ENCODE peak calls at places on chromosomes 3 and 15, in four cellular contexts. One of them, this sample, is unnamed.

GRCh38 chr3:25783661-25784512 is 644 bp upstream of the NGLY1 start:
- DNase-seq in HepG2: peak; percentile 30
- DNase-seq in GM12878: no peak
- DNase-seq in K562: peak; percentile 25
- DNase-seq in this sample: peak; percentile 77

GRCh38 chr3:39378092-39378491 is 5.1 kb upstream of the SLC25A38 start:
- DNase-seq in HepG2: peak; percentile 59
- DNase-seq in GM12878: no peak
- DNase-seq in K562: peak; percentile 68
- DNase-seq in this sample: peak; percentile 71

GRCh38 chr3:61927332-61927731 is 366.0 kb downstream of the PTPRG start:
- DNase-seq in HepG2: no peak
- DNase-seq in GM12878: no peak
- DNase-seq in K562: no peak
- DNase-seq in this sample: no peak

GRCh38 chr15:41559489-41560177 is 621 bp downstream of the TYRO3 start:
- DNase-seq in HepG2: no peak
- DNase-seq in GM12878: no peak
- DNase-seq in K562: peak; percentile 69
- DNase-seq in this sample: no peak

GRCh38 chr3:46488735-46489361 is 8.9 kb upstream of the RTP3 start:
- DNase-seq in HepG2: peak; percentile 76
- DNase-seq in GM12878: peak; percentile 56
- DNase-seq in K562: peak; percentile 96
- DNase-seq in this sample: peak; percentile 99

GRCh38 chr3:196422976-196423781 is 9.0 kb downstream of the UBXN7 start:
- DNase-seq in HepG2: no peak
- DNase-seq in GM12878: no peak
- DNase-seq in K562: no peak
- DNase-seq in this sample: no peak

GRCh38 chr15:84944311-84944710 is 37.3 kb upstream of the PDE8A start:
- DNase-seq in HepG2: no peak
- DNase-seq in GM12878: no peak
- DNase-seq in K562: no peak
- DNase-seq in this sample: no peak

GRCh38 chr15:51621155-51621554 is 1.4 kb downstream of the DMXL2 start:
- DNase-seq in HepG2: no peak
- DNase-seq in GM12878: no peak
- DNase-seq in K562: no peak
- DNase-seq in this sample: no peak

GRCh38 chr3:105752791-105753415 is 115.9 kb downstream of the CBLB start:
- DNase-seq in HepG2: no peak
- DNase-seq in GM12878: no peak
- DNase-seq in K562: no peak
- DNase-seq in this sample: no peak

GRCh38 chr3:114848087-114848486 is 299.0 kb downstream of the ZBTB20 start:
- DNase-seq in HepG2: no peak
- DNase-seq in GM12878: no peak
- DNase-seq in K562: no peak
- DNase-seq in this sample: no peak

GRCh38 chr3:158791259-158791920 is 10.5 kb upstream of the MFSD1 start:
- DNase-seq in HepG2: peak; percentile 58
- DNase-seq in GM12878: no peak
- DNase-seq in K562: peak; percentile 45
- DNase-seq in this sample: no peak

GRCh38 chr3:112685956-112686355 is 45.0 kb upstream of the CCDC80 start:
- DNase-seq in HepG2: no peak
- DNase-seq in GM12878: no peak
- DNase-seq in K562: no peak
- DNase-seq in this sample: no peak

GRCh38 chr15:80898040-80898439 is 91.6 kb downstream of the MESD start:
- DNase-seq in HepG2: peak; percentile 15
- DNase-seq in GM12878: no peak
- DNase-seq in K562: no peak
- DNase-seq in this sample: no peak

GRCh38 chr15:65476942-65477341 is 40.5 kb downstream of the DPP8 start:
- DNase-seq in HepG2: no peak
- DNase-seq in GM12878: no peak
- DNase-seq in K562: no peak
- DNase-seq in this sample: no peak

GRCh38 chr3:176950743-176951142 is 246.5 kb downstream of the TBL1XR1 start:
- DNase-seq in HepG2: no peak
- DNase-seq in GM12878: no peak
- DNase-seq in K562: no peak
- DNase-seq in this sample: no peak

GRCh38 chr3:13267348-13267659 is 152.8 kb downstream of the NUP210 start:
- DNase-seq in HepG2: no peak
- DNase-seq in GM12878: no peak
- DNase-seq in K562: no peak
- DNase-seq in this sample: no peak

GRCh38 chr15:78915341-78916087 is 29.3 kb downstream of the CTSH start:
- DNase-seq in HepG2: no peak
- DNase-seq in GM12878: no peak
- DNase-seq in K562: no peak
- DNase-seq in this sample: no peak

GRCh38 chr3:26118165-26118564 is 328.3 kb downstream of the OXSM start:
- DNase-seq in HepG2: no peak
- DNase-seq in GM12878: no peak
- DNase-seq in K562: no peak
- DNase-seq in this sample: peak; percentile 53

GRCh38 chr3:170572665-170573253 is 13.1 kb downstream of the SLC7A14 start:
- DNase-seq in HepG2: no peak
- DNase-seq in GM12878: peak; percentile 40
- DNase-seq in K562: no peak
- DNase-seq in this sample: no peak

GRCh38 chr3:137768361-137769320 is 4.5 kb downstream of the SOX14 start:
- DNase-seq in HepG2: no peak
- DNase-seq in GM12878: no peak
- DNase-seq in K562: no peak
- DNase-seq in this sample: peak; percentile 63

GRCh38 chr3:50168791-50169190 is 13.7 kb downstream of the SEMA3F start:
- DNase-seq in HepG2: no peak
- DNase-seq in GM12878: no peak
- DNase-seq in K562: no peak
- DNase-seq in this sample: no peak
- TF ChIP-seq SP1 in HepG2: no peak
- TF ChIP-seq SP1 in GM12878: no peak
- TF ChIP-seq SP1 in K562: no peak
- TF ChIP-seq SP1 in this sample: no peak

DNA sequence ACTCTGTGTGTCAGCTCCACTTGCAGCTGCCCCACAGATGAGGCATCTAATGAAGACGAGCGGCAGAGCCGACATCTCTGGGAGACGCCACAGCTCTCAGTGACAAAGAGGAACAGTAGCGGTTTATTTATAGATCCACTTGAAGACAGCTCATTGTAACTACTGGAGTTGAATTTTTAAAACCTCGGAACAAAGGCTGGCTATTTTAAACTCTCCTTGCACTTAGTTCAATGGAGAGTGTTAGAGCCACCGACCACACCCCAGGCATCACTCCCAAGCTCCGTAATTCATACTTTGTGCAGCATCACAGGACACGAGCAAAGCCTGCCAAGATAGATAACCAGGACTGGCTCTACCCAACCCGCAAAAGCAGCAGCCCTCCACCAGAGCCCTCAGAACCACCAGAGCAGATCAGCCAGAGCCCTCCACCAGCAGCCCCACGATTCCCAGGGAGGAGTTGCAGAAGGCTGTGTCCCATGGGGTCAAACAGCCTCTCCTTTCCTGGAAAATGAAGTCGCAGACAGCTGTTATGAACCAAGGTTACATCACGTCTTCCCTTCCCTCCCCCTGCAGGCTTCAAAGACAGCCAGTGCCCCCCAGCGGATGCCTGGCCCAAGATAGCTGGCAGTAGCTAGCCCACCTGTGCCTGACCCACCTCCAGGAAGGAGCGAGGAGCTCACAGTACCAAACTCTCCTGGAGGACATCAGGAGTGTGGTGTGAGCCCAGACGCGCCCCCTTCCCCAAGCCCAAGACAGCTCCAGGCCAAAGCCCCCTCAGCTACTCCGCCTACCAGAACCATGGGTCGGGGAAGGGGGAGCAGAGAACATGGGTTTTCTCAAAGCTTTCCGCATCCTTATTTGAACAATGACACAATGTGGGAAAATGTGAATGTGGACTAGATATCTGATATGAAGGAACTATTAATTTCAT is 45.7 kb downstream of the POC1A start:
- DNase-seq in HepG2: no peak
- DNase-seq in GM12878: no peak
- DNase-seq in K562: peak; percentile 54
- DNase-seq in this sample: peak; percentile 30
- TF ChIP-seq ESRRA in HepG2: no peak
- TF ChIP-seq ESRRA in GM12878: no peak
- TF ChIP-seq ESRRA in K562: no peak
- TF ChIP-seq ESRRA in this sample: no peak

GRCh38 chr15:92393994-92394326 is 279 bp downstream of the ST8SIA2 start:
- DNase-seq in HepG2: no peak
- DNase-seq in GM12878: no peak
- DNase-seq in K562: no peak
- DNase-seq in this sample: peak; percentile 42
- TF ChIP-seq SP1 in HepG2: no peak
- TF ChIP-seq SP1 in GM12878: no peak
- TF ChIP-seq SP1 in K562: no peak
- TF ChIP-seq SP1 in this sample: no peak

GRCh38 chr15:25176991-25177954 is 222.5 kb downstream of the SNRPN start:
- DNase-seq in HepG2: no peak
- DNase-seq in GM12878: no peak
- DNase-seq in K562: no peak
- DNase-seq in this sample: peak; percentile 5

GRCh38 chr15:25179673-25180511 is 225.1 kb downstream of the SNRPN start:
- DNase-seq in HepG2: no peak
- DNase-seq in GM12878: no peak
- DNase-seq in K562: no peak
- DNase-seq in this sample: peak; percentile 5

GRCh38 chr15:25176616-25176923 is 221.8 kb downstream of the SNRPN start:
- DNase-seq in HepG2: no peak
- DNase-seq in GM12878: no peak
- DNase-seq in K562: no peak
- DNase-seq in this sample: peak; percentile 4

GRCh38 chr15:25178835-25179672 is 224.3 kb downstream of the SNRPN start:
- DNase-seq in HepG2: no peak
- DNase-seq in GM12878: no peak
- DNase-seq in K562: no peak
- DNase-seq in this sample: peak; percentile 3

GRCh38 chr15:25177955-25178801 is 223.4 kb downstream of the SNRPN start:
- DNase-seq in HepG2: no peak
- DNase-seq in GM12878: no peak
- DNase-seq in K562: no peak
- DNase-seq in this sample: peak; percentile 5
- TF ChIP-seq ESRRA in HepG2: no peak
- TF ChIP-seq ESRRA in GM12878: no peak
- TF ChIP-seq ESRRA in K562: no peak
- TF ChIP-seq ESRRA in this sample: no peak

This sample was measured in WTC11.